ENCODE peak calls at places on chromosomes 5 and 9, in four cellular contexts. F, V, Y and G are unnamed samples.
A peak's percentile ranks its signal among the peaks of the same experiment; 100 is the strongest.

GRCh38 chr9:105103776-105104175 is 140.7 kb upstream of the SLC44A1 start:
- DNase-seq in F (no peak), V (no peak), Y (no peak), G (no peak)

GRCh38 chr5:103218164-103218563 is 40.4 kb upstream of the MACIR start:
- DNase-seq in F (peak; percentile 66), V (no peak), Y (no peak), G (no peak)

GRCh38 chr5:57642066-57642465 is 159.5 kb upstream of the ACTBL2 start:
- DNase-seq in V (no peak), F (no peak), Y (no peak), G (no peak)

GRCh38 chr5:54655761-54656160 is 138.2 kb downstream of the SNX18 start:
- DNase-seq in V (no peak), Y (no peak), F (no peak), G (no peak)

GRCh38 chr5:5648694-5649093 is 226.2 kb downstream of the ICE1 start:
- DNase-seq in Y (no peak), V (no peak), F (no peak), G (no peak)

GRCh38 chr9:95315108-95315746 is 2.3 kb downstream of the FANCC start:
- DNase-seq in V (no peak), F (no peak), Y (no peak), G (no peak)

GRCh38 chr9:38713426-38713825 is 6.5 kb downstream of the FAM240B start:
- DNase-seq in F (peak; percentile 30), V (no peak), Y (no peak), G (no peak)

GRCh38 chr5:112551437-112552018 is 132.5 kb upstream of the EPB41L4A start:
- DNase-seq in V (no peak), F (peak; percentile 20), Y (no peak), G (no peak)

GRCh38 chr9:73170185-73170957 is 18.7 kb downstream of the ANXA1 start:
- DNase-seq in V (no peak), Y (no peak), F (no peak), G (no peak)

GRCh38 chr5:142915840-142916424 is 145.8 kb downstream of the ARHGAP26 start:
- DNase-seq in V (no peak), F (no peak), Y (no peak), G (no peak)

GRCh38 chr9:29625292-29625731 is 2052.0 kb upstream of the C9orf72 start:
- DNase-seq in F (no peak), Y (no peak), V (no peak), G (no peak)

GRCh38 chr5:108386345-108387061 is 4.6 kb upstream of the FBXL17 start:
- DNase-seq in V (no peak), F (no peak), Y (no peak), G (no peak)

GRCh38 chr9:87234854-87235253 is 262.8 kb upstream of the DAPK1 start:
- DNase-seq in V (no peak), F (no peak), Y (no peak), G (no peak)

GRCh38 chr5:67301285-67301904 is 104.8 kb upstream of the CD180 start:
- DNase-seq in V (peak; percentile 92), F (peak; percentile 30), Y (peak; percentile 75), G (peak; percentile 81)

GRCh38 chr9:129497837-129498450 is 123.0 kb downstream of the C9orf50 start:
- DNase-seq in Y (no peak), F (no peak), V (peak; percentile 74), G (no peak)

GRCh38 chr5:40399349-40399748 is 280.4 kb upstream of the PTGER4 start:
- DNase-seq in Y (no peak), F (no peak), V (no peak), G (no peak)

GRCh38 chr9:78280982-78281668 is 15.8 kb upstream of the PSAT1 start:
- DNase-seq in F (no peak), V (peak; percentile 84), Y (peak; percentile 70), G (peak; percentile 78)

GRCh38 chr5:107544476-107544875 is 126.3 kb downstream of the EFNA5 start:
- DNase-seq in Y (no peak), F (no peak), V (no peak), G (no peak)

GRCh38 chr9:69443178-69443577 is 118.2 kb downstream of the ENTREP1 start:
- DNase-seq in V (no peak), Y (no peak), F (no peak), G (no peak)

GRCh38 chr9:121259935-121260334 is 8.0 kb upstream of the GSN start:
- DNase-seq in F (no peak), Y (no peak), V (no peak), G (no peak)

GRCh38 chr9:121260457-121261106 is 7.4 kb upstream of the GSN start:
- DNase-seq in Y (no peak), F (no peak), V (no peak), G (no peak)

GRCh38 chr9:121262450-121262849 is 5.5 kb upstream of the GSN start:
- DNase-seq in V (peak; percentile 71), F (no peak), Y (no peak), G (no peak)

GRCh38 chr9:121261107-121261460 is 6.9 kb upstream of the GSN start:
- DNase-seq in Y (peak; percentile 13), F (no peak), V (peak; percentile 72), G (no peak)

DNA sequence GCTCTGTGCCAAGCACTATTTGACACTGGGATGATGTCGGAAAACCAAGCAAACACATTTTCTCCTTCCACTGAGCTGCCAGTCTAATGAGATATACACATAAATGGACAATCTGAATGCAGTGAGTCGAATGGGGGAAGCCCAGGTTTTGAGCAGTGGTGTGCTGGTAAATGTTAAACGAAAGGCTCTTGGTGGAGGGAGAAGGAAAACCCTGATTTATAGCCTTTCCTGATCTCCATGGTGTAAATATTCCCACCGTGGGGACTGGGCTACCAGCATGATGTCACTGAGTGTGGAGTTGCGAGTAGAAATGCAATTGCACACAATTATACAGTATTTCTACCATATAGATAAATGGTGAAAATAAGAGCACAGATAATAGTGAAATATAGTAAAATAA is 5.0 kb upstream of the GSN start:
- DNase-seq in Y (no peak), V (peak; percentile 68), F (no peak), G (no peak)
- H3K27ac ChIP-seq in Y (no peak overlapping the region), V (peak overlapping the region; percentile 95), F (no peak overlapping the region), G (no peak overlapping the region)

GRCh38 chr9:107636596-107637405 is 147.2 kb upstream of the KLF4 start:
- DNase-seq in F (no peak), Y (no peak), V (no peak), G (no peak)
- H3K4me3 ChIP-seq in F (no peak overlapping the region), Y (peak overlapping the region; percentile 65), V (peak overlapping the region; percentile 50), G (peak overlapping the region; percentile 70)

DNA sequence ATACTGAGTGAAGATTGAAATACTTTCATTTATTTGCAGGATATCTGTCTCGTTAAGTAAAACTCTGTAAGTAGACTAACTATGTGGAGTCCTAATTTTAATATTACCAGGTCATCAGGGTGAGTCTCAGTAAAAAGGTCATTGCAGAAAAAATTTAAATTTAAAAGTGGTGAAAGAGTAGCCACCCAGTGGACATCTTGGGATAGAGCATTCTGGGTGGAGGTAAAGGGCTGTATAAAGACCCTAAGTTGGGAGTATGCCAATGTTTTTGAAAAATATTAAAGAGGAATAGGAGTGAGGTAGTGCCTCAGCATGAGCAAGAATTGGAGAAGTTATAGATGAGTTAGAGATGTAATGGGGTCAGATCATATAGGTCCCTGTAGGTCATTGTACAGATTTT is 145.5 kb downstream of the HMHB1 start:
- DNase-seq in Y (no peak), F (no peak), V (no peak), G (no peak)
- TF ChIP-seq CTCF in Y (no peak), F (peak; percentile 43), V (no peak), G (no peak)

GRCh38 chr9:126957687-126958053 is 43.1 kb downstream of the RALGPS1 start:
- DNase-seq in F (no peak), Y (no peak), V (no peak), G (no peak)

GRCh38 chr9:126959326-126959725 is 44.7 kb downstream of the RALGPS1 start:
- DNase-seq in Y (no peak), F (no peak), V (no peak), G (no peak)

GRCh38 chr9:126959917-126960316 is 45.3 kb downstream of the RALGPS1 start:
- DNase-seq in V (no peak), Y (no peak), F (no peak), G (no peak)

GRCh38 chr9:126955806-126956205 is 41.2 kb downstream of the RALGPS1 start:
- DNase-seq in V (no peak), Y (no peak), F (no peak), G (no peak)

GRCh38 chr9:126956929-126957686 is 42.5 kb downstream of the RALGPS1 start:
- DNase-seq in V (no peak), Y (no peak), F (peak; percentile 34), G (no peak)
- H3K27ac ChIP-seq in V (peak overlapping the region; percentile 85), Y (peak overlapping the region; percentile 78), F (peak overlapping the region; percentile 86), G (peak overlapping the region; percentile 27)

GRCh38 chr5:172873513-172873912 is 39.5 kb downstream of the ERGIC1 start:
- DNase-seq in V (no peak), Y (no peak), F (no peak), G (no peak)
- H3K4me3 ChIP-seq in V (no peak overlapping the region), Y (peak overlapping the region; percentile 11), F (no peak overlapping the region), G (peak overlapping the region; percentile 47)

DNA sequence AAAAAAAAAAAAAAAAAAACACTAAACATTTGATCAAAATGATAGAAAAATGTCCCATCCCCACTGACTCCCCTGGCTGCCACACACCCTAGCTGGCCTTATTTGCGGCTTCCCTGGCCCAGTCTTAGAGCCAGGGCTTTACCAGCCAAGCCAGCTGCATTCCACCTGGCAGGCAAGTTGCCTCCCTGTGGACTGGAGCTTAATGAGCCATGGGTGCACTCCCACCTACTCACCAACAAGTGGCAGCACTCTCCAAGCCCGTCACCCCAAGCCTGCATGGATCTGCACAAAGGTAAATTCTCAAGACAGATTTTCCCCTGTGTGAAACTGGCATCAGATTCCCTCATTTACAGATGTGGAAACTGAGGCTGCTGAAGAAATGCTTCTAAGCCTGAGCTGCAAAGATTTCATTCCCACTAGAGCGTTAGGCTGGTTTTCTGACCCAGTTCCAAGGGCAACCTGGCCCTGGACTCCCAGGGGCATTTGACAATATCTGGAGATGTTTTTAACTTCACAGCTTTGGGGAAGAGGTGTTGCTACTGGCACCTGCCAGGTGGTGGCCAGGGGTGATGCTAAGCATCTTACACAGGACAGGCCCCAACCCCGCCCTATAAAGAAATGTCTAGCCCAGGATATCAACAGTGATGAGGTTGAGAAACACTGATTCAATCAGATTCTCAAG is 21.9 kb upstream of the VDAC1 start:
- DNase-seq in V (no peak), Y (no peak), F (peak; percentile 29), G (no peak)
- TF ChIP-seq CTCF in V (no peak), Y (peak; percentile 33), F (peak; percentile 69), G (no peak)

DNA sequence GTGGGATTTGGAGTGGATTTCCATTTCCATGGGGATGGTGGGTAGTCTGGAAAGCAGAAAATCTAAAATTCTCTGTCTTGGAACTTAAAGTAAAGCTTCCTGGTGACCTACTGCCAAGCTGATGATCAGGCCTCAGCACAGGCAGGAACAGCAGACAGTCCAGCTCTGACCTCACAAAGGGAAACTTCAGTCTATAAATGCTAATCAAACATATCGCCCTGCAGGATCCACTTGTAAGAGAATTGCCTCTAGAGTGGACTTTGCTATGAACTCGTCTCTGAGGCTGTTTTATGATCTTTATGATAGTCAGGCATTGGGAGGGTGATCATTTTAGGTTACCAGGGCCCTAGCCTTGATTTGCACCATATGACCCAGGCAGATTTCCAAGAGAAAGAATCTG is 67.6 kb upstream of the SELENOP start:
- DNase-seq in F (no peak), Y (no peak), V (no peak), G (no peak)
- H3K27ac ChIP-seq in F (no peak overlapping the region), Y (no peak overlapping the region), V (no peak overlapping the region), G (no peak overlapping the region)

GRCh38 chr9:11794984-11795383 is 898.2 kb upstream of the TYRP1 start:
- DNase-seq in V (no peak), Y (no peak), F (no peak), G (no peak)
- H3K4me3 ChIP-seq in V (no peak overlapping the region), Y (no peak overlapping the region), F (no peak overlapping the region), G (no peak overlapping the region)